ENCODE peak calls at places on chromosomes 4 and X, in four cellular contexts. F is K562, L is HepG2, W is WTC11. C is an unnamed sample.

GRCh38 chr4:1400861-1401408 is 5.3 kb downstream of the NKX1-1 start:
- DNase-seq in F (no peak), L (no peak), W (peak), C (no peak)

GRCh38 chr4:159979351-159979750 is 876.5 kb downstream of the RAPGEF2 start:
- DNase-seq in F (no peak), L (no peak), W (no peak), C (no peak)

GRCh38 chr4:127555106-127555505 is 77.7 kb upstream of the INTU start:
- DNase-seq in F (no peak), L (no peak), W (no peak), C (no peak)

GRCh38 chr4:16457944-16458343 is 231.7 kb upstream of the TAPT1 start:
- DNase-seq in F (no peak), L (no peak), W (no peak), C (no peak)

GRCh38 chrX:40471965-40472648 is 108.7 kb upstream of the ATP6AP2 start:
- DNase-seq in F (no peak), L (peak), W (peak), C (peak)

GRCh38 chr4:2417196-2417764 is 1.2 kb downstream of the ZFYVE28 start:
- DNase-seq in F (peak), L (no peak), W (no peak), C (peak)

GRCh38 chr4:156999175-156999517 is 27.5 kb upstream of the PDGFC start:
- DNase-seq in F (no peak), L (peak), W (no peak), C (peak)

GRCh38 chr4:122576261-122577188 is 44.3 kb downstream of the IL21 start:
- DNase-seq in F (peak), L (peak), W (no peak), C (peak)

GRCh38 chr4:48194986-48195773 is 61.1 kb upstream of the TXK start:
- DNase-seq in F (no peak), L (no peak), W (no peak), C (no peak)

GRCh38 chr4:148312996-148313490 is 129.2 kb downstream of the NR3C2 start:
- DNase-seq in F (no peak), L (no peak), W (no peak), C (no peak)

GRCh38 chr4:37988670-37989069 is 28.5 kb downstream of the PTTG2 start:
- DNase-seq in F (no peak), L (no peak), W (peak), C (no peak)

GRCh38 chrX:7102119-7102518 is 45.4 kb upstream of the STS start:
- DNase-seq in F (no peak), L (no peak), W (no peak), C (no peak)

GRCh38 chr4:133150643-133151300 is 1.7 kb downstream of the PCDH10 start:
- DNase-seq in F (no peak), L (no peak), W (peak), C (no peak)

GRCh38 chrX:10769165-10769564 is 148.8 kb upstream of the MID1 start:
- DNase-seq in F (peak), L (no peak), W (no peak), C (peak)
- TF ChIP-seq SP1 in F (no peak), L (no peak), W (no peak), C (no peak)

GRCh38 chr4:7942019-7942556 is 2.4 kb upstream of the AFAP1 start:
- DNase-seq in F (no peak), L (peak), W (no peak), C (no peak)

GRCh38 chr4:7939377-7940108 is at the start of gene AFAP1:
- DNase-seq in F (peak), L (peak), W (peak), C (peak)

GRCh38 chr4:7938513-7939376 is 916 bp downstream of the AFAP1 start:
- DNase-seq in F (no peak), L (no peak), W (peak), C (peak)

GRCh38 chr4:7943211-7943610 is 3.5 kb upstream of the AFAP1 start:
- DNase-seq in F (no peak), L (no peak), W (no peak), C (no peak)

DNA sequence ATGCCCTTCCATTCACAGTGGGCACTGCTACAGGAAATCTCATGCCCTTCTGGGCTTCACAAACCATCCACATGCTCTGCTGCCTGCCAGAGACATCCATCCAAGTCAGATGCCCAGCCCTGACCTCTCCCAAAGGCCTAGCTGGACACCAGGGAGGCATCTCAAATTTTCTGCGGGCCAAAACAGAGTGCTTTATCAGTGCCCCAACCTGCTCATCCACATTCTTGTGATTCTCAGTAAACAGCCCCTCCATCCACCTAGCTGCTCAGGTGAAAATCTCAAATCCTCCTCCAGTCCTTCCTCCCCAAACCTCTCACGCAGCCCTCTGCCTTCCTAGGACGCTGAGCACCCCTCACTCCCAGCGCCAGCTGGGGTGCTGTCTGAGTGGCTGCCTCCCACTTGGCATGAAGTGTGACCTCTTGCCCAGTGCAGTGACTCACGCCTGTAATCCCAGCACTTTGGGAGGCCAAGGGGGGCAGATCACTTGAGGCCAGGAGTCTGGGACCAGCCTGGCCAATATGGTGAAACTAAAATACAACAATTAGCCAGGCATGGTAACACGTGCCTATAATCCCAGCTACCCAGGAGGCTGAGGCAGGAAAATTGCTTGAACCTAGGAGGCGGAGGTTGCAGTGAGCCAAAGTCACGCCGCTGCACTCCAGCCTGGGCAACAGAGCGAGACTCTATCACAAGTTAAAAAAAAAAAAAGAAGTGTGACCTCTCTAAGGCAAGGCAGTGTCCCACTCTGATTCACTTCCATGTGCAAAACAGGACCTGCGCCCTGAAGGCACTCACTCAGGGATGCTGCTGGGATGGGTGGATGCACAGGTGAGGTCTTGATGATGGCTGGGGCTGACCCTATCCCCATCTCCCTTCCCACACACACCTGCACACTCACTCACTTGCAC is 1.7 kb upstream of the AFAP1 start:
- DNase-seq in F (no peak), L (no peak), W (no peak), C (no peak)
- TF ChIP-seq SP1 in F (no peak), L (no peak), W (no peak), C (no peak)

GRCh38 chr4:6956087-6956433 is 46.4 kb downstream of the TBC1D14 start:
- DNase-seq in F (no peak), L (no peak), W (no peak), C (no peak)

GRCh38 chr4:6955261-6955911 is 45.8 kb downstream of the TBC1D14 start:
- DNase-seq in F (no peak), L (no peak), W (no peak), C (no peak)

GRCh38 chr4:6953751-6954380 is 44.2 kb downstream of the TBC1D14 start:
- DNase-seq in F (peak), L (no peak), W (peak), C (no peak)

GRCh38 chr4:6948134-6948460 is 38.5 kb downstream of the TBC1D14 start:
- DNase-seq in F (no peak), L (no peak), W (no peak), C (no peak)

DNA sequence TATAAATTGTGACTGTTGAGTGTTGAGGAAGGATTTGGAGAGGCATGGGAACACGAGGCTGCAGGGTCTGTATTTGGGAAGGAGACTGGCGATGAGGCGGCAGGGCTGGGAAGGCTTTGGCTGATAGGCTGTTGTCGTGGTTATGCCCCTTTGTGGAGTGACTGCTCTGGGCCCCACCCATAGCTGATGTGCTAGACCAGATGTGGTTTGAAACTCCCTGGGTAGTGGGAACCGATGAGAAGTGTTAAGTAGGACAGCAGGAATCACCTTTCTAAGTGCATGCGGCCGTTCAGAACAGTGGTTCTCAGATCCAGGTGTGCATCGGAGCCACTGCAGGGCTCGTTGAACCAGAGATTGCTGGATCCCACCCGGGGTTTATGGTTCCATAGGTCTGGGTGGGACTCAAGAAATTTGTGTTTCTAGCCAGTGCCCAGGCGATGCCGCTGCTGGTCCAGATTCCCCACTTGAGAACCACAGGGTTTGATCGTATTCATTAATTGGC is 42.3 kb downstream of the TBC1D14 start:
- DNase-seq in F (peak), L (no peak), W (no peak), C (no peak)
- TF ChIP-seq SP1 in F (no peak), L (no peak), W (no peak), C (no peak)

GRCh38 chr4:67446811-67447210 is 98.5 kb downstream of the CENPC start:
- DNase-seq in F (no peak), L (no peak), W (no peak), C (no peak)
- TF ChIP-seq SP1 in F (no peak), L (no peak), W (no peak), C (no peak)

DNA sequence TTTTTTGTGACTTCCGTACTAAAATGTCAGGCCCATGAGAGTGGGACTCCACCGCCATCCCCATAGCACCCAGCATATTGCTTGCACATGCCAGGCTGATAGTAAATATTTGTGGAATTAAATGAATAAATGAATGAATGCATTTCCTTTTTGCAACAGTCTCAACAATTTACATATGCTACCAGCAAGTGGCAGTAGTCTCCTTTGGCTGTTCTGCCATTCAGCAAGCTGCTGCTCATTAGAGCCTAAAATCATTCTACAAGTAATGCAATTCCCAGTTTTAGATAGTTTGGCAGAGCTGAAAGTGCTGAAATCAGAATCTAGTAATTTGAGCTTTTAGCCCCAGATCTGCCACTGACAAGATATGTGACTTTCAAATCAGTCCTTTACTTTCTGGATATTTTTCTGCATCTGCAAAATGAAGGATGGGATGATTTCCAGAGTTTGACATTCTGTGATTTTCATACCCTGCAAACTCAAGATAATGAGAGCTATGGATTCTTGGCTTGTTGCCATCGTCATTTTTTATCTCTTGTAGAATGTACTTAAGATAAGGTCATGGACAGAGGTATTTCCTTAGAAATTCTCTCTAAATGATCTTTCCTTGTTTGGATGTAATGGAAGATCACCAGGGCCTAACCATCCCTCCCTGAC is 35.7 kb upstream of the INTS6L start:
- DNase-seq in F (peak), L (peak), W (no peak), C (peak)
- TF ChIP-seq SP1 in F (no peak), L (no peak), W (no peak), C (no peak)

DNA sequence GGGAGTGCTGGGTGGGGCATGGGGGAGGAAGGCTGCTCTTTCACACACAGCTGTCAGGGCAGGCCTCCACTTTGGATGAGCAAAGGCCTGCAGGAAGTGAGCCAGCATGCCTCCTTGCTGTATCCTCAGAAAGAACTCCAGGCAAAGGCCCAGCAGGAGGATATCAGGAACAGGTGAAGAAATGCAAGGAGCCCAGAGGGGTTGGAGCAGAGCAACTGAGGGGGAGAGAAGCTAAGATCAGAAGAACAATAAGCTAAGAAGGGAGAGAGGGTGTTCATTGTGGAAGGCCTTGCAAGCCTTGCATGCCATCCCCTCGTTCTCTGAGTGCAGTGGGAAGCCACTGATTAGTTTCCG is 115.1 kb downstream of the CAMK2D start:
- DNase-seq in F (no peak), L (no peak), W (peak), C (no peak)
- TF ChIP-seq SP1 in F (no peak), L (no peak), W (peak), C (no peak)

GRCh38 chrX:74421181-74422028 is at the start of gene SLC16A2:
- DNase-seq in F (no peak), L (no peak), W (peak), C (peak)
- TF ChIP-seq SP1 in F (no peak), L (no peak), W (no peak), C (no peak)

GRCh38 chrX:2474280-2474962 is 26.4 kb downstream of the DHRSX start:
- DNase-seq in F (peak), L (no peak), W (no peak), C (no peak)
- TF ChIP-seq SP1 in F (peak), L (no peak), W (no peak), C (no peak)

DNA sequence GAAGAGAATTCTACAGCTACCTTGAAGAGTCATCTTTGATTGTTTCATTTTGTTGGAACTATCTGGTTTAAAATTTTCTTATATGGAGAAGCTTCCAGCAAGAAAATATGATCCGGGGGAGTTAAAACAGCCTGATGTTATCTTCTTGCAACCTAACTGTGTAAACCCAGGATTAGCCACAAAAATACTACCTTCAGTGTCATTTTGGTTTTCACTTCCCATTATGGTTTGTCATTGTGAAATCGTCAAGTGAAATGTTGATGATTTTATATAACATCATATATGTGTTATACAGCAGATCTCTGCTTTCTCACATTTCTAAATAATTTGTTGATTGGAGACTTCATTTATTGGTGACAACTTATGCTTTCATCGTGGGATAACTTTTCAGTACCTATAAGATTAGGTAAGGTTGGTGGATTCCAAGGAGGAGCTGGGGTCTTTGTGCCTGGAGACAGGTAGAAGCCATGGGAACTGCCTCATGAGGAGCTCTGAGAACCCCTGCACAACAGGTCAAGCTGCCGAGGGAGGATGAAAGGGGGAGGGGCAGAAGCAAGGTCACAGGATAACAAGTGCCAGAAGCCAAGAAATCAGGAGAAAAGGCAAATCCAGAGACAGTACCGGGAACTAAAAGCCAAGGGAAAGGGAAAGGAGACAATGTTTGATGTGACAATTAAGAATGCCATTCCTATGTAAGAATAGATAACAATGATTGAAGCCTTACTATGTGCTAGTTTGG is 7.2 kb downstream of the ARHGAP24 start:
- DNase-seq in F (no peak), L (no peak), W (peak), C (no peak)
- TF ChIP-seq SP1 in F (no peak), L (no peak), W (no peak), C (no peak)

DNA sequence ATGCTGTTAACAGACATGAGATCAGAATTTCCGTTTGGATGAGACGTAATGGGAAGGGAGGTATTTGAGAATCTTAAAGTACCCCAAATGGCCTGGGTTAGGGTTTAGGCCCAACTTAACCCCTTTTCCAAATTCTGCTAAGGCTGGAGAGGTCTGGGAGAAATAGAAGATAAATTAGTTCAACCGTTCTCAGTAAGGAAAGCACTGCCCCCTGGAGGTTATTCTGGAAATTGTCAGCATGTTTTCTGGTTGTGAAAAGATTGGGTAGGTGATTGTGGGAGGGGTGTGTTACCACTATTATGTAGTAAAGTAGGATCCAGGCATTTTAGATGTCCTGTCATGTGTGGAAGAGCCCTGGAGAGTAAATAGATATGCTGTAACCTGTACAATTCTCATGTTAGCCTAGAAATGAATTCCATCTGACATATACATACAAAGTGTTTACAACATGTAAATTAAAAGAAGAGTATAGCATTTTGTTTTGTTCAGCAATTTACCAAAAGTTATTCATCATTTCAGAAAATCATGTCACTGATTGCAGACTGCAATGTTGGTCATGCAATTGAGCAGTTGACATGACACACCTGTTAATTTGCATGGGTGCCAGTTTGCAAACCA is 26.8 kb upstream of the GRXCR1 start:
- DNase-seq in F (peak), L (peak), W (peak), C (peak)
- TF ChIP-seq SP1 in F (no peak), L (no peak), W (no peak), C (no peak)

C was measured in HEK293T.